ENCODE peak calls at places on chromosome 21, in six cellular contexts. Z is EH; P is stimulated activated CD8-positive, alpha-beta memory T cell treated with anti-CD3 and anti-CD28 coated beads, Interleukin-7, amount 100 ng/mL, for 1 hour; U is RPMI7951; R is NCI-H1092; H is GF-D8. J is an unnamed sample.

GRCh38 chr21:42009018-42009830 is 936 bp downstream of the ZBTB21 start:
- DNase-seq in P (no peak), H (peak), U (peak), Z (peak), R (peak), J (peak)

GRCh38 chr21:45421846-45422775 is 17.1 kb downstream of the COL18A1 start:
- DNase-seq in U (no peak), Z (no peak), R (no peak), P (no peak), H (no peak), J (no peak)

GRCh38 chr21:28975401-28975800 is 17.3 kb downstream of the LTN1 start:
- DNase-seq in U (peak), Z (peak), H (no peak), P (no peak), R (no peak), J (no peak)

GRCh38 chr21:38325216-38325615 is 68.4 kb downstream of the KCNJ15 start:
- DNase-seq in U (no peak), P (no peak), H (no peak), Z (no peak), R (no peak), J (no peak)

GRCh38 chr21:43659136-43660000 is at the start of the genes HSF2BP and RRP1B:
- DNase-seq in R (peak), U (peak), P (peak), Z (peak), H (peak), J (peak)

GRCh38 chr21:36705679-36706481 is 7.0 kb downstream of the SIM2 start:
- DNase-seq in H (no peak), U (no peak), R (no peak), Z (no peak), P (no peak), J (no peak)

GRCh38 chr21:40835179-40835694 is 11.7 kb downstream of the DSCAM start:
- DNase-seq in U (no peak), P (no peak), R (no peak), H (no peak), Z (no peak), J (no peak)

GRCh38 chr21:18951291-18952038 is 547.9 kb upstream of the TMPRSS15 start:
- DNase-seq in U (no peak), R (peak), P (no peak), H (no peak), Z (no peak), J (no peak)

GRCh38 chr21:42315296-42315891 is at the start of gene TFF3:
- DNase-seq in R (peak), H (no peak), U (peak), Z (no peak), P (no peak), J (no peak)

GRCh38 chr21:43832648-43833047 is 32.4 kb upstream of the AGPAT3 start:
- DNase-seq in Z (no peak), U (no peak), H (no peak), P (no peak), R (no peak), J (no peak)

GRCh38 chr21:44871576-44872265 is 1.8 kb downstream of the PTTG1IP start:
- DNase-seq in R (no peak), Z (peak), U (peak), P (no peak), H (no peak), J (peak)

GRCh38 chr21:15063081-15063820 is 1.5 kb downstream of the NRIP1 start:
- DNase-seq in Z (peak), U (peak), H (no peak), R (no peak), P (no peak), J (no peak)

GRCh38 chr21:19510057-19510456 is 1106.5 kb upstream of the TMPRSS15 start:
- DNase-seq in P (no peak), H (no peak), U (no peak), R (no peak), Z (no peak), J (no peak)

GRCh38 chr21:18369115-18369514 is 34.5 kb downstream of the TMPRSS15 start:
- DNase-seq in Z (no peak), U (peak), P (no peak), H (no peak), R (peak), J (no peak)

GRCh38 chr21:42652527-42653491 is 612 bp upstream of the PDE9A start:
- DNase-seq in H (no peak), Z (peak), P (no peak), U (peak), R (no peak), J (no peak)

GRCh38 chr21:31117046-31117916 is 79.0 kb upstream of the KRTAP19-8 start:
- DNase-seq in P (no peak), U (peak), Z (peak), H (no peak), R (no peak), J (no peak)

GRCh38 chr21:33978585-33978984 is 63.0 kb upstream of the ATP5PO start:
- DNase-seq in Z (no peak), R (no peak), P (no peak), H (no peak), U (no peak), J (no peak)